ENCODE peak calls at places on chromosomes 7 and 10, in ten cellular contexts. O is ovary, W is A549, Q is K562, U is suprapubic skin, A is GM12878, S is sigmoid colon, T is HepG2, V is tibial nerve, G is stomach. N is an unnamed sample.
A peak's percentile ranks its signal among the peaks of the same experiment; 100 is the strongest.

GRCh38 chr7:36937754-36938551 is 213.7 kb upstream of the AOAH start:
- DNase-seq in S (no peak), A (no peak), U (no peak), W (no peak), T (no peak), V (no peak), G (no peak), Q (peak; percentile 9), O (no peak), N (no peak)

GRCh38 chr7:44277851-44278250 is 47.5 kb downstream of the CAMK2B start:
- DNase-seq in G (no peak), V (no peak), U (peak; percentile 75), O (peak; percentile 10), W (no peak), T (no peak), Q (no peak), A (no peak), S (peak; percentile 57), N (no peak)

GRCh38 chr7:47659664-47660462 is 78.0 kb upstream of the TNS3 start:
- DNase-seq in Q (no peak), U (no peak), O (no peak), A (no peak), S (no peak), G (no peak), W (no peak), T (no peak), V (no peak), N (no peak)

GRCh38 chr7:64886956-64887545 is 16.0 kb upstream of the ZNF273 start:
- DNase-seq in S (no peak), U (peak; percentile 8), W (no peak), V (no peak), G (peak; percentile 5), T (no peak), Q (no peak), O (no peak), A (no peak), N (peak; percentile 50)

GRCh38 chr7:42624471-42624870 is 287.4 kb downstream of the C7orf25 start:
- DNase-seq in V (no peak), U (no peak), G (no peak), Q (no peak), W (no peak), O (no peak), A (no peak), T (no peak), S (no peak), N (no peak)

GRCh38 chr7:70770154-70770553 is 361.8 kb upstream of the GALNT17 start:
- DNase-seq in Q (no peak), U (no peak), G (no peak), O (no peak), V (no peak), W (no peak), T (no peak), S (no peak), A (no peak), N (no peak)

GRCh38 chr7:157658851-157659412 is 322.1 kb downstream of the DNAJB6 start:
- DNase-seq in W (no peak), Q (no peak), V (no peak), A (no peak), G (no peak), T (no peak), O (no peak), S (peak; percentile 42), U (peak; percentile 69), N (no peak)

GRCh38 chr7:94324380-94325120 is 70.1 kb upstream of the COL1A2 start:
- DNase-seq in T (no peak), A (no peak), V (no peak), S (no peak), W (no peak), U (no peak), Q (no peak), G (no peak), O (no peak), N (no peak)

GRCh38 chr10:78803710-78804109 is 265.1 kb upstream of the ZMIZ1 start:
- DNase-seq in G (no peak), V (no peak), A (no peak), S (no peak), T (no peak), O (no peak), W (no peak), U (no peak), Q (no peak), N (no peak)

GRCh38 chr7:82339958-82340357 is 103.6 kb downstream of the CACNA2D1 start:
- DNase-seq in T (no peak), O (no peak), V (no peak), Q (no peak), W (no peak), G (no peak), S (no peak), A (no peak), U (no peak), N (no peak)

GRCh38 chr10:101218423-101219136 is 10.7 kb downstream of the LBX1 start:
- DNase-seq in G (no peak), W (no peak), O (no peak), T (no peak), V (no peak), A (no peak), S (no peak), Q (no peak), U (no peak), N (no peak)

GRCh38 chr7:74104702-74105101 is 21.1 kb downstream of the LIMK1 start:
- DNase-seq in G (no peak), Q (no peak), O (no peak), V (no peak), S (no peak), W (no peak), U (no peak), T (no peak), A (no peak), N (no peak)

DNA sequence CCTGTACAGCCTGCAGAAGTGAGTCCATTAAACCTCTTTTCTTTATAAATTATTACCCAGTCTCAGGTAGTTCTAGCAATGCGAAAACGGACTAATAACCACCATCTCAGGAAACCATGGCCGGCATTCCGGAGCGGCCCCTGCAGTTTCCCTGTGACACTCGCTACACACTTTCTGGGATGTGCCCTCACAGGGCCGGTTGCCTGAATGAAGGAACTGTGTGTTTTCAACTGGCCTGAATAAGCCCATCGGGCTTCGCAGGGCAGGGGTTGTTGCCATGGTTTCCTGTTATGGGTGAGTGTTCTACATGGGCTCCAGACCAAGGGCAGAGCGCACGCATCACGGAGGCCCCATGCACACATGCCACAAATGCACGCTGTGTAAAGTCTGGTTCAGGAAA is 48.1 kb downstream of the STK32C start:
- DNase-seq in T (no peak), G (no peak), Q (no peak), W (no peak), V (no peak), A (no peak), S (no peak), O (no peak), U (no peak), N (no peak)
- TF ChIP-seq EP300 in T (no peak), G (no peak), Q (no peak), W (no peak), V (no peak), A (no peak), S (no peak), O (no peak), U (no peak), N (no peak)

DNA sequence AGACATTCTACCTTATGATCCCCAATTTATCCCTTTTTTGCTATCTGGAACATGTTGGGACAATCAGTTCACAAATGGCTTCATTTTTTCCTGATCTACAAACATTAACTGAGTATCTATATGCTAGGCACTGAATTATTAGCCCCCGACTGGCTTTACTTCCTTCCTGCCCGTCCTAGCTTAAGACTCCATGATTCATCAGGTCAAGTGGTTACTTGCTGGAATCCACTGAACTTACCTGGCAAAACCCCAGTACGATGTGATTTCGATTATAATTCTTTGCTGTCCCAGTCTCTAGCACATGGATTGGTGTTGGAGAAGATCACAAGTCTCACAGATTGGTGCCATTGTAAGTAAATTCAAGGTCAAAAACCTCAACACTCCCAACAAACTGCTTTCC is 77.1 kb downstream of the ORC5 start:
- DNase-seq in U (no peak), A (no peak), W (no peak), G (no peak), S (no peak), V (no peak), O (no peak), Q (no peak), T (no peak), N (no peak)
- TF ChIP-seq EP300 in U (no peak), A (no peak), W (no peak), G (no peak), S (no peak), V (no peak), O (no peak), Q (no peak), T (no peak), N (no peak)

GRCh38 chr10:132189810-132190422 is 3.2 kb downstream of the DPYSL4 start:
- DNase-seq in W (no peak), O (no peak), U (no peak), T (no peak), G (no peak), Q (no peak), S (no peak), V (no peak), A (no peak), N (no peak)

GRCh38 chr10:132193907-132194552 is 7.3 kb downstream of the DPYSL4 start:
- DNase-seq in V (no peak), U (no peak), T (peak; percentile 17), S (no peak), G (no peak), A (no peak), W (no peak), O (no peak), Q (peak; percentile 53), N (no peak)

GRCh38 chr10:132192991-132193670 is 6.4 kb downstream of the DPYSL4 start:
- DNase-seq in A (no peak), G (no peak), W (no peak), O (no peak), S (no peak), V (no peak), Q (no peak), T (no peak), U (no peak), N (no peak)

GRCh38 chr10:132194726-132195125 is 8.0 kb downstream of the DPYSL4 start:
- DNase-seq in A (no peak), V (no peak), Q (no peak), U (no peak), S (no peak), T (no peak), O (no peak), G (no peak), W (no peak), N (no peak)

GRCh38 chr10:132192076-132192975 is 5.6 kb downstream of the DPYSL4 start:
- DNase-seq in V (no peak), S (no peak), U (no peak), W (no peak), G (no peak), A (no peak), Q (no peak), T (no peak), O (no peak), N (no peak)
- TF ChIP-seq EP300 in V (no peak), S (no peak), U (no peak), W (no peak), G (no peak), A (no peak), Q (no peak), T (no peak), O (no peak), N (no peak)

DNA sequence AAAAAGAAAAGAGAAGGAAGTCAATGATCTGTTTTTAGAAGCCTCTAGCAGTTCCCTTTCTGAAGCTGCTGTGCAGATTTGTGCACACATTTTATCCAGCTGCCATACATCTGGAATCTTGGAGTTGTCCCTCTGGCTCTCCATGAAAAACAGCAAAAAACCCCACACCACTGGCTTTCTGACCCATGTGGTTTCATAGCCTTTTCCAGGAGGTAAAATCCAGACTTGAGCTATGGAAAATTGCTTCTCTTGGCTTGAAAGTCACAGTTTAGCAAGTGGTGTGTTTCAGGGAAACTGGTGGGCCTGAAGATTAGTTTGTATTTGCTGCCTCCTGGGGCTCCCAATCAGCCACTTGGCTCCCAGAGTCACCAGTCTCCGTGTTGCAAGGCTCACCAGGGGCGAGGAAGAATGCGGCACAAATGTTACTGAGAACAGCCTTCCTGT is 50.2 kb upstream of the ADRB1 start:
- DNase-seq in S (peak; percentile 71), A (no peak), U (no peak), T (no peak), O (no peak), W (no peak), V (peak; percentile 9), G (no peak), Q (no peak), N (no peak)
- TF ChIP-seq EP300 in S (no peak), A (no peak), U (no peak), T (no peak), O (no peak), W (no peak), V (no peak), G (no peak), Q (no peak), N (no peak)

N was measured in esophagus muscularis mucosa.